ENCODE peak calls at places on chromosomes 13 and 19, in eight cellular contexts. One of them, this sample, is unnamed.

GRCh38 chr13:113907637-113908617 is 44.1 kb upstream of the GAS6 start:
- DNase-seq in body of pancreas: peak
- DNase-seq in prostate gland: no peak
- DNase-seq in fibroblast of lung: peak
- DNase-seq in AG10803: peak
- DNase-seq in AG04450: peak
- DNase-seq in stomach: peak
- DNase-seq in CD4-positive, alpha-beta T cell: no peak
- DNase-seq in this sample: no peak

GRCh38 chr19:34337747-34338146 is 27.2 kb upstream of the GPI start:
- DNase-seq in AG04450: no peak
- DNase-seq in body of pancreas: peak
- DNase-seq in stomach: no peak
- DNase-seq in CD4-positive, alpha-beta T cell: no peak
- DNase-seq in fibroblast of lung: no peak
- DNase-seq in prostate gland: no peak
- DNase-seq in AG10803: peak
- DNase-seq in this sample: no peak

GRCh38 chr19:50568321-50569022 is at the start of gene LRRC4B:
- DNase-seq in stomach: no peak
- DNase-seq in prostate gland: no peak
- DNase-seq in AG04450: no peak
- DNase-seq in fibroblast of lung: no peak
- DNase-seq in CD4-positive, alpha-beta T cell: no peak
- DNase-seq in body of pancreas: no peak
- DNase-seq in AG10803: no peak
- DNase-seq in this sample: peak

GRCh38 chr13:106529415-106530208 is 5.8 kb downstream of the EFNB2 start:
- DNase-seq in stomach: no peak
- DNase-seq in prostate gland: no peak
- DNase-seq in CD4-positive, alpha-beta T cell: no peak
- DNase-seq in AG04450: no peak
- DNase-seq in fibroblast of lung: no peak
- DNase-seq in AG10803: no peak
- DNase-seq in body of pancreas: no peak
- DNase-seq in this sample: no peak

GRCh38 chr13:74555291-74556001 is 421.2 kb upstream of the KLF12 start:
- DNase-seq in fibroblast of lung: no peak
- DNase-seq in prostate gland: no peak
- DNase-seq in body of pancreas: no peak
- DNase-seq in AG04450: no peak
- DNase-seq in CD4-positive, alpha-beta T cell: no peak
- DNase-seq in stomach: no peak
- DNase-seq in AG10803: peak
- DNase-seq in this sample: no peak

GRCh38 chr19:41261474-41262190 is 2.5 kb upstream of the HNRNPUL1 start:
- DNase-seq in body of pancreas: no peak
- DNase-seq in AG10803: no peak
- DNase-seq in prostate gland: no peak
- DNase-seq in fibroblast of lung: peak
- DNase-seq in AG04450: no peak
- DNase-seq in stomach: no peak
- DNase-seq in CD4-positive, alpha-beta T cell: peak
- DNase-seq in this sample: no peak

GRCh38 chr13:29909975-29910674 is 59.7 kb upstream of the UBL3 start:
- DNase-seq in prostate gland: no peak
- DNase-seq in AG04450: no peak
- DNase-seq in CD4-positive, alpha-beta T cell: no peak
- DNase-seq in fibroblast of lung: peak
- DNase-seq in body of pancreas: no peak
- DNase-seq in AG10803: peak
- DNase-seq in stomach: no peak
- DNase-seq in this sample: no peak

GRCh38 chr13:94966380-94966779 is 254.0 kb upstream of the SOX21 start:
- DNase-seq in body of pancreas: no peak
- DNase-seq in AG04450: no peak
- DNase-seq in CD4-positive, alpha-beta T cell: no peak
- DNase-seq in fibroblast of lung: no peak
- DNase-seq in prostate gland: no peak
- DNase-seq in AG10803: no peak
- DNase-seq in stomach: no peak
- DNase-seq in this sample: no peak

GRCh38 chr19:47210689-47211316 is 20.2 kb downstream of the BBC3 start:
- DNase-seq in AG10803: peak
- DNase-seq in AG04450: peak
- DNase-seq in stomach: peak
- DNase-seq in body of pancreas: peak
- DNase-seq in prostate gland: peak
- DNase-seq in CD4-positive, alpha-beta T cell: peak
- DNase-seq in fibroblast of lung: peak
- DNase-seq in this sample: peak

GRCh38 chr13:37598572-37598971 is at the start of gene POSTN:
- DNase-seq in stomach: no peak
- DNase-seq in prostate gland: no peak
- DNase-seq in CD4-positive, alpha-beta T cell: no peak
- DNase-seq in AG04450: no peak
- DNase-seq in AG10803: no peak
- DNase-seq in fibroblast of lung: peak
- DNase-seq in body of pancreas: no peak
- DNase-seq in this sample: no peak

GRCh38 chr13:107590556-107590955 is 624.8 kb downstream of the LIG4 start:
- DNase-seq in AG04450: no peak
- DNase-seq in CD4-positive, alpha-beta T cell: no peak
- DNase-seq in prostate gland: no peak
- DNase-seq in AG10803: no peak
- DNase-seq in stomach: no peak
- DNase-seq in fibroblast of lung: peak
- DNase-seq in body of pancreas: no peak
- DNase-seq in this sample: no peak

GRCh38 chr13:34678154-34678553 is 263.9 kb upstream of the NBEA start:
- DNase-seq in body of pancreas: no peak
- DNase-seq in stomach: no peak
- DNase-seq in AG04450: no peak
- DNase-seq in prostate gland: no peak
- DNase-seq in fibroblast of lung: peak
- DNase-seq in CD4-positive, alpha-beta T cell: no peak
- DNase-seq in AG10803: no peak
- DNase-seq in this sample: no peak

GRCh38 chr13:26621731-26622401 is 64.4 kb downstream of the WASF3 start:
- DNase-seq in body of pancreas: no peak
- DNase-seq in stomach: no peak
- DNase-seq in prostate gland: no peak
- DNase-seq in fibroblast of lung: no peak
- DNase-seq in AG10803: no peak
- DNase-seq in AG04450: no peak
- DNase-seq in CD4-positive, alpha-beta T cell: no peak
- DNase-seq in this sample: no peak

GRCh38 chr13:26624572-26624971 is 67.1 kb downstream of the WASF3 start:
- DNase-seq in CD4-positive, alpha-beta T cell: no peak
- DNase-seq in stomach: no peak
- DNase-seq in body of pancreas: no peak
- DNase-seq in fibroblast of lung: no peak
- DNase-seq in AG10803: no peak
- DNase-seq in prostate gland: no peak
- DNase-seq in AG04450: no peak
- DNase-seq in this sample: no peak

GRCh38 chr13:26619321-26619720 is 61.8 kb downstream of the WASF3 start:
- DNase-seq in prostate gland: no peak
- DNase-seq in AG10803: peak
- DNase-seq in stomach: no peak
- DNase-seq in AG04450: peak
- DNase-seq in fibroblast of lung: peak
- DNase-seq in body of pancreas: no peak
- DNase-seq in CD4-positive, alpha-beta T cell: no peak
- DNase-seq in this sample: no peak

GRCh38 chr13:26618726-26619125 is 61.2 kb downstream of the WASF3 start:
- DNase-seq in body of pancreas: no peak
- DNase-seq in AG04450: no peak
- DNase-seq in stomach: no peak
- DNase-seq in CD4-positive, alpha-beta T cell: no peak
- DNase-seq in fibroblast of lung: peak
- DNase-seq in prostate gland: no peak
- DNase-seq in AG10803: peak
- DNase-seq in this sample: no peak

DNA sequence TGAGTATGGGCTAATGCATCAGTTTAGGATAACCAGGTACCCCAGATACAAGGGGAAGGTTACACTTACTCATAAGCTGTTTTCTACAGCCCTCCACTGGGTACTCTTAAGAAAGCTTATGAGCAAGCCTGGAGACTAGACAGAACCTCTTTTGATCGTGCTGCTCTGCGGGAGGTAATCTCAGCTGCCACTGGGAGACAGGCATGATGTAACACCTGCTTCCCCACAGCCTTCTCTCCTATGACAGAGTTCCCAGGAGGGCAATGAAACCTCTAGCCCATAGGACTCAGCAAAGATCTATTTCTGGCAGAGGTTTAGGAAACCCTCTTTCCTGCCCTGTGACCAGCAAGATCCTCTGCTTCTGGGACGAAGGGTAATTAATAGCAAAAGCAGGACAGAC is 65.6 kb downstream of the WASF3 start:
- DNase-seq in AG10803: no peak
- DNase-seq in CD4-positive, alpha-beta T cell: no peak
- DNase-seq in AG04450: no peak
- DNase-seq in body of pancreas: no peak
- DNase-seq in fibroblast of lung: no peak
- DNase-seq in prostate gland: no peak
- DNase-seq in stomach: no peak
- DNase-seq in this sample: no peak
- TF ChIP-seq CTCF in AG10803: no peak
- TF ChIP-seq CTCF in CD4-positive, alpha-beta T cell: no peak
- TF ChIP-seq CTCF in AG04450: no peak
- TF ChIP-seq CTCF in body of pancreas: no peak
- TF ChIP-seq CTCF in fibroblast of lung: no peak
- TF ChIP-seq CTCF in prostate gland: no peak
- TF ChIP-seq CTCF in stomach: no peak
- TF ChIP-seq CTCF in this sample: no peak

GRCh38 chr19:38592940-38593339 is 24.8 kb downstream of the MAP4K1 start:
- DNase-seq in stomach: no peak
- DNase-seq in body of pancreas: no peak
- DNase-seq in AG04450: no peak
- DNase-seq in AG10803: no peak
- DNase-seq in fibroblast of lung: no peak
- DNase-seq in CD4-positive, alpha-beta T cell: no peak
- DNase-seq in prostate gland: no peak
- DNase-seq in this sample: no peak
- TF ChIP-seq CTCF in stomach: no peak
- TF ChIP-seq CTCF in body of pancreas: no peak
- TF ChIP-seq CTCF in AG04450: no peak
- TF ChIP-seq CTCF in AG10803: no peak
- TF ChIP-seq CTCF in fibroblast of lung: no peak
- TF ChIP-seq CTCF in CD4-positive, alpha-beta T cell: no peak
- TF ChIP-seq CTCF in prostate gland: no peak
- TF ChIP-seq CTCF in this sample: no peak

DNA sequence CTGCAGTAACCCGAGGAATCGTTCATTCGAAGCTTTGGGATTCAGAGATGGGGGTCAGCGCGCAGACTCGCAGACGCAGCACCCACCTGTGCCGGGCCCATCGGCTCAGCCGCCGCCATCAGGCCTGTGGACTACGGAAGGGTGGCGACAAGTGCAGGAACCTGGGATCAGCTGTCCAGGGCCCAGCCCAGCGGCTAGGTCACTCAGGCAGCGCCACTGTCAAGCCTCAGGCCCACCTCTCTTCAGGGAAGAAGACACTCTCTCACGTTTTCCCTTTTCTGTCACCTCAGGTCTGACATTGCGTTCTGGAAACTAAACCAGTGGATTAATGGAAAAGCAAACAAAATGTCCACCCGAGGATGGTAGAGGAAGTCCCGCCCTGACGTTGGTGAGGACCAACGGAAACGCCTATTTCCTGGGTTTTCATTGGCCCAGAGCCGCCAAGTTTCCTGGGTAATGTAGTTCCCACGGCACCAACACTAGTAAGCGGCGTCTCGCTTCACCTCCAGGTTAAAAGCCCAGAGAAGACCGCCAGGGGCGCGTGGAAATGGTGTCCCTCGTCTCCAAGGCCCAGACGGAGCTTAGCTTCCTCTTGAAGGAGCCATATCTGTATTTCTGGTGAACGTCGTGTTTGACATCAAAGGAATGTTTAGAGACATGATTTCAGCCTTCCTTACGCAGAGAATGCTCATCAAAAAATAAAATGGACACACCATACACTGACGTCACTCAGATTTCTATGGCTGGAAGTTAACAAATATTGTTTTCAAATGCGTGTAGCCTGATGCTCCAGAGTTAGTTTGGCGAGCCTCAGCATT is at the start of gene ZNF772:
- DNase-seq in fibroblast of lung: peak
- DNase-seq in prostate gland: peak
- DNase-seq in stomach: peak
- DNase-seq in AG10803: peak
- DNase-seq in AG04450: peak
- DNase-seq in body of pancreas: peak
- DNase-seq in CD4-positive, alpha-beta T cell: peak
- DNase-seq in this sample: peak
- TF ChIP-seq CTCF in fibroblast of lung: peak
- TF ChIP-seq CTCF in prostate gland: no peak
- TF ChIP-seq CTCF in stomach: peak
- TF ChIP-seq CTCF in AG10803: peak
- TF ChIP-seq CTCF in AG04450: peak
- TF ChIP-seq CTCF in body of pancreas: peak
- TF ChIP-seq CTCF in CD4-positive, alpha-beta T cell: peak
- TF ChIP-seq CTCF in this sample: peak

DNA sequence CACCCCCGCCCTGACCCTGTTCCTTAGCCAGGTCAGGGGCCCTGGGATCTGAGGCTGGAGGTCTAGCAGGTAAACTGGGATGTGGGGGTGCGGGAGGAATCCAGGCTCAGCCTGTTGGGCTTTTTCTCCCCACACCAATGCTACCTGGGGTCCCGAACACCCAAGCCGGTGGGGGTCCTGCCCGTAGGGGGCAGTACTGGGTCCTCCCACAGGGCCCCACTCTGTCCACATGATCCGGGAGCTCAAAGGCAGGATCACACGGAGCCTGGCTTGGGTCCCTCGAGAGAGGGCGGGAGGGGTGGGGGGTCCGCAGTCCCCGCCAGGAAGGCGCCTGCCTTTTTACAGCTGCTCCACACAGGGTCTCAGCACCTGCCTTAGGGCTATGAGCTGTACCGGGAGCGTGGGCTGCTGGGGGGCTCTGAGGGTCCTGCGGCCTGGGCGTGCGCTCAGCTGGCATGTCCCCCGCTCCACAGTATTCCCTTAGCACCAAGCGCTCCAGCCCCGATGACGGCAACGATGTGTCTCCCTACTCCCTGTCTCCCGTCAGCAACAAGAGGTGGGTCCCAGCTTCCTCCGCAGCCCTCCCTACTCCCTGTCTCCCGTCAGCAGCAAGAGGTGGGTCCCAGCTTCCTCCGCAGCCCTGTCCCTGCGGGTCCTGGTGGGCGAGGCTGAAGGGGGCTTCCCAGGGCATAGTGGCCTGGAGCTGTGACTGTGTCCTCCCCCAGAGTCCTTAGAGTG is 12.3 kb upstream of the TEKTIP1 start:
- DNase-seq in AG10803: no peak
- DNase-seq in prostate gland: no peak
- DNase-seq in stomach: no peak
- DNase-seq in AG04450: no peak
- DNase-seq in body of pancreas: no peak
- DNase-seq in fibroblast of lung: no peak
- DNase-seq in CD4-positive, alpha-beta T cell: no peak
- DNase-seq in this sample: no peak
- TF ChIP-seq CTCF in AG10803: peak
- TF ChIP-seq CTCF in prostate gland: no peak
- TF ChIP-seq CTCF in stomach: no peak
- TF ChIP-seq CTCF in AG04450: peak
- TF ChIP-seq CTCF in body of pancreas: no peak
- TF ChIP-seq CTCF in fibroblast of lung: no peak
- TF ChIP-seq CTCF in CD4-positive, alpha-beta T cell: no peak
- TF ChIP-seq CTCF in this sample: no peak

This sample was measured in D721Med.